ENCODE peak calls at places on chromosomes 3 and 15, in ten cellular contexts. One of them, this sample, is unnamed.

GRCh38 chr15:62241135-62241770 is 76.2 kb upstream of the C2CD4B start:
- DNase-seq in heart left ventricle: no peak
- DNase-seq in breast epithelium: no peak
- DNase-seq in A549: peak; percentile 46
- DNase-seq in stomach: peak; percentile 42
- DNase-seq in Peyer's patch: no peak
- DNase-seq in IMR-90: no peak
- DNase-seq in spleen: no peak
- DNase-seq in sigmoid colon: no peak
- DNase-seq in uterus: no peak
- DNase-seq in this sample: no peak

GRCh38 chr3:85360742-85361387 is 402.1 kb downstream of the CADM2 start:
- DNase-seq in heart left ventricle: no peak
- DNase-seq in breast epithelium: no peak
- DNase-seq in A549: peak; percentile 6
- DNase-seq in stomach: peak; percentile 37
- DNase-seq in Peyer's patch: no peak
- DNase-seq in IMR-90: peak; percentile 9
- DNase-seq in spleen: no peak
- DNase-seq in sigmoid colon: no peak
- DNase-seq in uterus: no peak
- DNase-seq in this sample: no peak

GRCh38 chr15:85545185-85545584 is 164.8 kb downstream of the AKAP13 start:
- DNase-seq in heart left ventricle: no peak
- DNase-seq in breast epithelium: no peak
- DNase-seq in A549: no peak
- DNase-seq in stomach: no peak
- DNase-seq in Peyer's patch: no peak
- DNase-seq in IMR-90: peak; percentile 33
- DNase-seq in spleen: no peak
- DNase-seq in sigmoid colon: no peak
- DNase-seq in uterus: no peak
- DNase-seq in this sample: no peak

GRCh38 chr15:62059818-62060115 is 480 bp downstream of the VPS13C start:
- DNase-seq in heart left ventricle: peak; percentile 71
- DNase-seq in breast epithelium: no peak
- DNase-seq in A549: peak; percentile 58
- DNase-seq in stomach: peak; percentile 55
- DNase-seq in Peyer's patch: peak; percentile 86
- DNase-seq in IMR-90: peak; percentile 51
- DNase-seq in spleen: no peak
- DNase-seq in sigmoid colon: peak; percentile 66
- DNase-seq in uterus: no peak
- DNase-seq in this sample: no peak

GRCh38 chr3:111906667-111907066 is 47.6 kb downstream of the PHLDB2 start:
- DNase-seq in heart left ventricle: no peak
- DNase-seq in breast epithelium: no peak
- DNase-seq in A549: no peak
- DNase-seq in stomach: no peak
- DNase-seq in Peyer's patch: no peak
- DNase-seq in IMR-90: peak; percentile 77
- DNase-seq in spleen: no peak
- DNase-seq in sigmoid colon: no peak
- DNase-seq in uterus: no peak
- DNase-seq in this sample: no peak

GRCh38 chr3:160401301-160402095 is 2.0 kb downstream of the SMC4 start:
- DNase-seq in heart left ventricle: no peak
- DNase-seq in breast epithelium: no peak
- DNase-seq in A549: no peak
- DNase-seq in stomach: peak; percentile 29
- DNase-seq in Peyer's patch: no peak
- DNase-seq in IMR-90: peak; percentile 88
- DNase-seq in spleen: no peak
- DNase-seq in sigmoid colon: no peak
- DNase-seq in uterus: no peak
- DNase-seq in this sample: no peak

GRCh38 chr15:63880744-63881143 is 47.0 kb upstream of the HERC1 start:
- DNase-seq in heart left ventricle: no peak
- DNase-seq in breast epithelium: no peak
- DNase-seq in A549: no peak
- DNase-seq in stomach: no peak
- DNase-seq in Peyer's patch: no peak
- DNase-seq in IMR-90: peak; percentile 58
- DNase-seq in spleen: no peak
- DNase-seq in sigmoid colon: no peak
- DNase-seq in uterus: no peak
- DNase-seq in this sample: no peak

GRCh38 chr15:58616171-58616570 is 133.3 kb downstream of the ADAM10 start:
- DNase-seq in heart left ventricle: no peak
- DNase-seq in breast epithelium: no peak
- DNase-seq in A549: no peak
- DNase-seq in stomach: no peak
- DNase-seq in Peyer's patch: no peak
- DNase-seq in IMR-90: no peak
- DNase-seq in spleen: no peak
- DNase-seq in sigmoid colon: no peak
- DNase-seq in uterus: no peak
- DNase-seq in this sample: no peak

GRCh38 chr3:127747751-127748521 is 74.4 kb downstream of the MGLL start:
- DNase-seq in heart left ventricle: peak; percentile 83
- DNase-seq in breast epithelium: no peak
- DNase-seq in A549: peak; percentile 84
- DNase-seq in stomach: peak; percentile 77
- DNase-seq in Peyer's patch: peak; percentile 78
- DNase-seq in IMR-90: peak; percentile 95
- DNase-seq in spleen: peak; percentile 53
- DNase-seq in sigmoid colon: peak; percentile 85
- DNase-seq in uterus: peak; percentile 57
- DNase-seq in this sample: peak; percentile 81

GRCh38 chr15:101068961-101069734 is 150.0 kb downstream of the LRRK1 start:
- DNase-seq in heart left ventricle: no peak
- DNase-seq in breast epithelium: no peak
- DNase-seq in A549: no peak
- DNase-seq in stomach: no peak
- DNase-seq in Peyer's patch: no peak
- DNase-seq in IMR-90: peak; percentile 61
- DNase-seq in spleen: peak; percentile 51
- DNase-seq in sigmoid colon: no peak
- DNase-seq in uterus: no peak
- DNase-seq in this sample: no peak
- TF ChIP-seq POLR2A in heart left ventricle: no peak
- TF ChIP-seq POLR2A in breast epithelium: no peak
- TF ChIP-seq POLR2A in A549: no peak
- TF ChIP-seq POLR2A in stomach: no peak
- TF ChIP-seq POLR2A in Peyer's patch: no peak
- TF ChIP-seq POLR2A in IMR-90: no peak
- TF ChIP-seq POLR2A in spleen: no peak
- TF ChIP-seq POLR2A in sigmoid colon: no peak
- TF ChIP-seq POLR2A in uterus: no peak
- TF ChIP-seq POLR2A in this sample: no peak

GRCh38 chr3:50885491-50885890 is 210.8 kb downstream of the DOCK3 start:
- DNase-seq in heart left ventricle: no peak
- DNase-seq in breast epithelium: no peak
- DNase-seq in A549: no peak
- DNase-seq in stomach: no peak
- DNase-seq in Peyer's patch: no peak
- DNase-seq in IMR-90: no peak
- DNase-seq in spleen: no peak
- DNase-seq in sigmoid colon: no peak
- DNase-seq in uterus: no peak
- DNase-seq in this sample: no peak
- TF ChIP-seq CTCF in heart left ventricle: no peak
- TF ChIP-seq CTCF in breast epithelium: no peak
- TF ChIP-seq CTCF in A549: no peak
- TF ChIP-seq CTCF in stomach: no peak
- TF ChIP-seq CTCF in Peyer's patch: no peak
- TF ChIP-seq CTCF in IMR-90: no peak
- TF ChIP-seq CTCF in spleen: no peak
- TF ChIP-seq CTCF in sigmoid colon: no peak
- TF ChIP-seq CTCF in uterus: no peak
- TF ChIP-seq CTCF in this sample: no peak

GRCh38 chr15:42158941-42159340 is 2.5 kb upstream of the PLA2G4F start:
- DNase-seq in heart left ventricle: no peak
- DNase-seq in breast epithelium: no peak
- DNase-seq in A549: no peak
- DNase-seq in stomach: peak; percentile 19
- DNase-seq in Peyer's patch: peak; percentile 36
- DNase-seq in IMR-90: no peak
- DNase-seq in spleen: no peak
- DNase-seq in sigmoid colon: no peak
- DNase-seq in uterus: no peak
- DNase-seq in this sample: no peak

GRCh38 chr15:42156266-42156922 is at the start of gene PLA2G4F:
- DNase-seq in heart left ventricle: no peak
- DNase-seq in breast epithelium: peak; percentile 65
- DNase-seq in A549: no peak
- DNase-seq in stomach: peak; percentile 82
- DNase-seq in Peyer's patch: peak; percentile 79
- DNase-seq in IMR-90: no peak
- DNase-seq in spleen: no peak
- DNase-seq in sigmoid colon: no peak
- DNase-seq in uterus: no peak
- DNase-seq in this sample: no peak

GRCh38 chr15:42159381-42160015 is 3.1 kb upstream of the PLA2G4F start:
- DNase-seq in heart left ventricle: peak; percentile 80
- DNase-seq in breast epithelium: no peak
- DNase-seq in A549: no peak
- DNase-seq in stomach: peak; percentile 26
- DNase-seq in Peyer's patch: peak; percentile 40
- DNase-seq in IMR-90: no peak
- DNase-seq in spleen: no peak
- DNase-seq in sigmoid colon: no peak
- DNase-seq in uterus: no peak
- DNase-seq in this sample: no peak

GRCh38 chr15:42157381-42157780 is 945 bp upstream of the PLA2G4F start:
- DNase-seq in heart left ventricle: no peak
- DNase-seq in breast epithelium: no peak
- DNase-seq in A549: no peak
- DNase-seq in stomach: peak; percentile 22
- DNase-seq in Peyer's patch: peak; percentile 34
- DNase-seq in IMR-90: no peak
- DNase-seq in spleen: no peak
- DNase-seq in sigmoid colon: no peak
- DNase-seq in uterus: no peak
- DNase-seq in this sample: peak; percentile 70

GRCh38 chr15:42157981-42158765 is 1.7 kb upstream of the PLA2G4F start:
- DNase-seq in heart left ventricle: no peak
- DNase-seq in breast epithelium: no peak
- DNase-seq in A549: no peak
- DNase-seq in stomach: peak; percentile 11
- DNase-seq in Peyer's patch: peak; percentile 44
- DNase-seq in IMR-90: peak; percentile 80
- DNase-seq in spleen: no peak
- DNase-seq in sigmoid colon: no peak
- DNase-seq in uterus: no peak
- DNase-seq in this sample: no peak
- TF ChIP-seq POLR2A in heart left ventricle: no peak
- TF ChIP-seq POLR2A in breast epithelium: no peak
- TF ChIP-seq POLR2A in A549: no peak
- TF ChIP-seq POLR2A in stomach: no peak
- TF ChIP-seq POLR2A in Peyer's patch: no peak
- TF ChIP-seq POLR2A in IMR-90: no peak
- TF ChIP-seq POLR2A in spleen: no peak
- TF ChIP-seq POLR2A in sigmoid colon: no peak
- TF ChIP-seq POLR2A in uterus: no peak
- TF ChIP-seq POLR2A in this sample: no peak

GRCh38 chr15:94125698-94126097 is 105.7 kb upstream of the MCTP2 start:
- DNase-seq in heart left ventricle: no peak
- DNase-seq in breast epithelium: no peak
- DNase-seq in A549: no peak
- DNase-seq in stomach: no peak
- DNase-seq in Peyer's patch: no peak
- DNase-seq in IMR-90: no peak
- DNase-seq in spleen: no peak
- DNase-seq in sigmoid colon: no peak
- DNase-seq in uterus: no peak
- DNase-seq in this sample: no peak

GRCh38 chr15:94125131-94125530 is 106.2 kb upstream of the MCTP2 start:
- DNase-seq in heart left ventricle: no peak
- DNase-seq in breast epithelium: no peak
- DNase-seq in A549: no peak
- DNase-seq in stomach: no peak
- DNase-seq in Peyer's patch: no peak
- DNase-seq in IMR-90: peak; percentile 39
- DNase-seq in spleen: no peak
- DNase-seq in sigmoid colon: no peak
- DNase-seq in uterus: no peak
- DNase-seq in this sample: no peak

GRCh38 chr15:94119215-94119815 is 112.0 kb upstream of the MCTP2 start:
- DNase-seq in heart left ventricle: peak; percentile 62
- DNase-seq in breast epithelium: no peak
- DNase-seq in A549: no peak
- DNase-seq in stomach: no peak
- DNase-seq in Peyer's patch: no peak
- DNase-seq in IMR-90: no peak
- DNase-seq in spleen: no peak
- DNase-seq in sigmoid colon: peak; percentile 76
- DNase-seq in uterus: peak; percentile 63
- DNase-seq in this sample: no peak

DNA sequence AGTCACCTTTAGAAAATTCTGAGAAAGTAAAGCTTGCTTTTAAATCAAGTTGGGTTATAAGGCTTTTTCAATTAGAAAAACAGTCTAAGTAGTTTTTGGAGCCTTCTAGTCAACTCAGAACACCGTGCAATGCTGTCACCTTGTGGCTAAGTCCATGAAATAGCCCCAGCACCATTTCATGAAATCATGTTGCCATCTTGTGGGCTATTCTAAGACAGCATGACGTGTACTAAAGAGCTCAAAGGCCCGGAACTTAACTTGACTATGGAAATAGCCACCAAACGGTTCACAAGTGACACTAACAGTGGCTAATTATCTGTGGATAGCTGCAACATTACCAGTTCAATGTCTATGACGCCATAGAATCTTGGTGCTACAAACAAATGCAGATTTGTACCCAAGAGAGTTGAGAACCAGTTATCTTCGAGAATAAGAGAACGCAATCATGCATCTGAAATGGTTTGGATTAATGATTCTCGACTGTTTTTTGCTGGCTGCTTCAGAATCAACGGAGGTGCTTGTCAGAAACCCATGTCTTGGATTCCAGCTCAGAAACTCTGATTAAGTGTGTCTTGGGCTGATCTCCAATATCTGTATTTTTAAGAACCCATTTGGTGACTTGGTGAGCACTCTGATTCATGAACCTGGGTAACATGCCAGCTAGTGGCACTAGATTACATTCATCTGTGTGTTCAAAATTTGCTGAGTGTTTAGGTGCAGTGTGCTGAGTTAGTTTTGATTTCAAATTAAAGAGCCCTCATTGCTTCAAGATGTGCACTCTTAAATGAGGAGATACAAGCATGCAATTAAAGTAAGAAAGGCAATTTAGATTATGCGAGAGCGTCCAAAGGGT is 111.2 kb upstream of the MCTP2 start:
- DNase-seq in heart left ventricle: no peak
- DNase-seq in breast epithelium: peak; percentile 53
- DNase-seq in A549: peak; percentile 51
- DNase-seq in stomach: peak; percentile 60
- DNase-seq in Peyer's patch: peak; percentile 76
- DNase-seq in IMR-90: peak; percentile 82
- DNase-seq in spleen: no peak
- DNase-seq in sigmoid colon: peak; percentile 88
- DNase-seq in uterus: peak; percentile 73
- DNase-seq in this sample: no peak
- TF ChIP-seq CTCF in heart left ventricle: peak; percentile 65
- TF ChIP-seq CTCF in breast epithelium: peak; percentile 71
- TF ChIP-seq CTCF in A549: peak; percentile 96
- TF ChIP-seq CTCF in stomach: peak; percentile 83
- TF ChIP-seq CTCF in Peyer's patch: peak; percentile 99
- TF ChIP-seq CTCF in IMR-90: peak; percentile 99
- TF ChIP-seq CTCF in spleen: peak; percentile 79
- TF ChIP-seq CTCF in sigmoid colon: peak; percentile 99
- TF ChIP-seq CTCF in uterus: peak; percentile 97
- TF ChIP-seq CTCF in this sample: peak; percentile 84